ENCODE peak calls at places on chromosomes 4 and X, in nine cellular contexts. D is head of caudate nucleus; G is anterior cingulate cortex; V is NCI-H1105; T is OCI-LY7; E is stimulated activated CD8-positive, alpha-beta memory T cell treated with anti-CD3 and anti-CD28 coated beads, Interleukin-15, amount 100 ng/mL, for 24 hours; B is fibroblast of pulmonary artery; N is progenitor cell of endocrine pancreas; I is NCI-H1092. J is an unnamed sample.

GRCh38 chr4:54840430-54840829 is 182.7 kb downstream of the KIT start:
- DNase-seq in D (no peak), G (no peak), V (no peak), T (no peak), E (no peak), B (no peak), N (no peak), I (no peak), J (no peak)

GRCh38 chrX:13028871-13029336 is 15.5 kb downstream of the FAM9C start:
- DNase-seq in D (no peak), G (no peak), V (no peak), T (no peak), E (no peak), B (no peak), N (no peak), I (no peak), J (no peak)

GRCh38 chr4:38526412-38526811 is 137.6 kb upstream of the KLF3 start:
- DNase-seq in D (no peak), G (no peak), V (no peak), T (no peak), E (no peak), B (no peak), N (no peak), I (no peak), J (no peak)

GRCh38 chr4:56655627-56656345 is 25.3 kb downstream of the HOPX start:
- DNase-seq in D (peak), G (no peak), V (no peak), T (no peak), E (peak), B (no peak), N (peak), I (no peak), J (no peak)

GRCh38 chrX:97858592-97858991 is 974.9 kb downstream of the RPA4 start:
- DNase-seq in D (no peak), G (no peak), V (no peak), T (no peak), E (no peak), B (peak), N (no peak), I (no peak), J (no peak)

GRCh38 chrX:118534716-118535493 is 39.3 kb downstream of the DOCK11 start:
- DNase-seq in D (no peak), G (no peak), V (no peak), T (no peak), E (no peak), B (no peak), N (no peak), I (no peak), J (no peak)

GRCh38 chrX:40646489-40647306 is 663 bp downstream of the CXorf38 start:
- DNase-seq in D (peak), G (no peak), V (no peak), T (peak), E (peak), B (peak), N (no peak), I (no peak), J (no peak)

GRCh38 chr4:128524311-128524710 is 236.7 kb upstream of the PGRMC2 start:
- DNase-seq in D (no peak), G (no peak), V (no peak), T (no peak), E (no peak), B (peak), N (no peak), I (no peak), J (no peak)

GRCh38 chr4:9685692-9686091 is 95.7 kb upstream of the DRD5 start:
- DNase-seq in D (no peak), G (no peak), V (no peak), T (no peak), E (no peak), B (no peak), N (no peak), I (no peak), J (no peak)

GRCh38 chr4:166290426-166290825 is 417.4 kb downstream of the TLL1 start:
- DNase-seq in D (no peak), G (no peak), V (no peak), T (no peak), E (no peak), B (no peak), N (no peak), I (peak), J (no peak)

GRCh38 chr4:55251352-55251751 is 94.7 kb upstream of the SRD5A3 start:
- DNase-seq in D (no peak), G (no peak), V (no peak), T (no peak), E (no peak), B (peak), N (no peak), I (no peak), J (no peak)

GRCh38 chrX:23803931-23804381 is 21.0 kb downstream of the SAT1 start:
- DNase-seq in D (no peak), G (no peak), V (no peak), T (no peak), E (no peak), B (peak), N (no peak), I (no peak), J (no peak)

GRCh38 chr4:54961357-54961975 is 163.9 kb downstream of the KDR start:
- DNase-seq in D (no peak), G (no peak), V (peak), T (peak), E (no peak), B (peak), N (no peak), I (peak), J (no peak)

GRCh38 chrX:68650491-68650890 is 3.0 kb downstream of the STARD8 start:
- DNase-seq in D (no peak), G (no peak), V (no peak), T (no peak), E (no peak), B (peak), N (no peak), I (no peak), J (no peak)

GRCh38 chr4:179624768-179625181 is 2182.5 kb upstream of the AGA start:
- DNase-seq in D (no peak), G (no peak), V (no peak), T (no peak), E (no peak), B (peak), N (no peak), I (no peak), J (no peak)

GRCh38 chrX:63746278-63746677 is 38.7 kb downstream of the ARHGEF9 start:
- DNase-seq in D (no peak), G (no peak), V (no peak), T (no peak), E (no peak), B (no peak), N (no peak), I (no peak), J (peak)

GRCh38 chrX:153726286-153727107 is 1.8 kb downstream of the ABCD1 start:
- DNase-seq in D (peak), G (peak), V (peak), T (peak), E (no peak), B (peak), N (peak), I (peak), J (no peak)

GRCh38 chr4:131337956-131338355 is 1811.1 kb upstream of the PCDH10 start:
- DNase-seq in D (no peak), G (no peak), V (no peak), T (no peak), E (no peak), B (no peak), N (no peak), I (no peak), J (no peak)

GRCh38 chrX:110341189-110342035 is 17.2 kb upstream of the RTL9 start:
- DNase-seq in D (no peak), G (no peak), V (no peak), T (peak), E (no peak), B (peak), N (no peak), I (no peak), J (no peak)

GRCh38 chr4:6918345-6918744 is 8.7 kb downstream of the TBC1D14 start:
- DNase-seq in D (no peak), G (no peak), V (no peak), T (peak), E (no peak), B (no peak), N (no peak), I (no peak), J (peak)

GRCh38 chr4:87589531-87589930 is 18.8 kb upstream of the DSPP start:
- DNase-seq in D (no peak), G (no peak), V (no peak), T (no peak), E (no peak), B (peak), N (no peak), I (no peak), J (no peak)

GRCh38 chr4:15006416-15007024 is 4.2 kb downstream of the CPEB2 start:
- DNase-seq in D (no peak), G (no peak), V (no peak), T (peak), E (no peak), B (no peak), N (no peak), I (no peak), J (peak)

GRCh38 chr4:17556498-17556897 is 20.5 kb upstream of the LAP3 start:
- DNase-seq in D (no peak), G (no peak), V (no peak), T (no peak), E (no peak), B (no peak), N (no peak), I (no peak), J (no peak)

GRCh38 chr4:8427761-8428287 is 12.7 kb downstream of the ACOX3 start:
- DNase-seq in D (no peak), G (no peak), V (no peak), T (peak), E (no peak), B (peak), N (no peak), I (no peak), J (no peak)

GRCh38 chrX:124230573-124231300 is 101.7 kb upstream of the TEX13D start:
- DNase-seq in D (no peak), G (no peak), V (no peak), T (no peak), E (no peak), B (no peak), N (no peak), I (no peak), J (no peak)

GRCh38 chrX:47482512-47483309 is at the start of gene ZNF41:
- DNase-seq in D (peak), G (peak), V (peak), T (peak), E (peak), B (peak), N (peak), I (peak), J (peak)

GRCh38 chr4:18214656-18215055 is 193.1 kb upstream of the LCORL start:
- DNase-seq in D (no peak), G (no peak), V (no peak), T (no peak), E (no peak), B (no peak), N (no peak), I (no peak), J (no peak)

GRCh38 chrX:45900751-45901150 is 644.5 kb downstream of the ZNF674 start:
- DNase-seq in D (no peak), G (no peak), V (no peak), T (no peak), E (no peak), B (peak), N (no peak), I (no peak), J (no peak)

GRCh38 chr4:175412744-175413143 is 399.3 kb downstream of the GPM6A start:
- DNase-seq in D (no peak), G (no peak), V (no peak), T (no peak), E (no peak), B (peak), N (no peak), I (no peak), J (no peak)

GRCh38 chr4:93030670-93031069 is 726.9 kb downstream of the GRID2 start:
- DNase-seq in D (no peak), G (no peak), V (no peak), T (peak), E (no peak), B (no peak), N (no peak), I (no peak), J (no peak)

GRCh38 chr4:141788169-141788915 is 152.0 kb downstream of the IL15 start:
- DNase-seq in D (no peak), G (no peak), V (no peak), T (no peak), E (no peak), B (peak), N (no peak), I (no peak), J (no peak)

GRCh38 chr4:72302981-72303704 is 265.9 kb downstream of the ADAMTS3 start:
- DNase-seq in D (no peak), G (no peak), V (no peak), T (peak), E (no peak), B (peak), N (peak), I (peak), J (peak)